ENCODE peak calls at places on chromosomes 7 and 10, in eight cellular contexts. W is HCT116, P is PC-3, K is hepatocyte, H is SK-N-SH, B is neural progenitor cell, I is GM23338, M is MM.1S. N is an unnamed sample.

GRCh38 chr7:3200504-3200903 is 100.5 kb upstream of the SDK1 start:
- DNase-seq in M (no peak), P (peak; percentile 39), K (peak; percentile 35), B (peak; percentile 48), H (peak; percentile 53), W (peak; percentile 12), I (peak; percentile 77), N (peak; percentile 13)

GRCh38 chr10:13712799-13713581 is 126.2 kb downstream of the PRPF18 start:
- DNase-seq in H (no peak), I (no peak), K (peak; percentile 36), W (peak; percentile 44), M (no peak), P (peak; percentile 65), B (no peak), N (peak; percentile 98)

GRCh38 chr7:101564778-101565211 is 64.3 kb downstream of the MYL10 start:
- DNase-seq in W (peak; percentile 95), I (peak; percentile 97), M (no peak), H (peak; percentile 72), P (peak; percentile 71), B (peak; percentile 80), K (peak; percentile 50), N (peak; percentile 31)

GRCh38 chr7:18638594-18639452 is 143.3 kb downstream of the HDAC9 start:
- DNase-seq in H (no peak), I (no peak), P (peak; percentile 10), W (no peak), K (no peak), B (no peak), M (no peak), N (peak; percentile 82)

GRCh38 chr10:1323951-1324350 is 267.8 kb downstream of the WDR37 start:
- DNase-seq in H (no peak), B (no peak), P (no peak), K (no peak), W (no peak), I (no peak), M (no peak), N (no peak)

GRCh38 chr7:107891619-107892366 is 810 bp downstream of the DLD start:
- DNase-seq in B (no peak), M (peak; percentile 68), P (no peak), H (no peak), I (no peak), W (no peak), K (no peak), N (peak; percentile 68)

GRCh38 chr10:43861966-43862751 is 213.5 kb upstream of the ZNF32 start:
- DNase-seq in W (no peak), I (no peak), K (no peak), H (no peak), P (peak; percentile 57), M (no peak), B (no peak), N (peak; percentile 95)

GRCh38 chr7:137395425-137395824 is 51.9 kb upstream of the PTN start:
- DNase-seq in M (no peak), W (no peak), H (no peak), K (peak; percentile 5), B (no peak), I (no peak), P (no peak), N (no peak)

GRCh38 chr7:13988011-13988410 is 1.5 kb downstream of the ETV1 start:
- DNase-seq in K (peak; percentile 16), W (no peak), P (peak; percentile 9), B (peak; percentile 38), H (no peak), I (no peak), M (no peak), N (peak; percentile 9)

GRCh38 chr10:113854757-113855626 is 531 bp downstream of the NHLRC2 start:
- DNase-seq in P (no peak), M (peak; percentile 32), W (peak; percentile 31), B (peak; percentile 84), I (peak; percentile 53), K (peak; percentile 73), H (peak; percentile 83), N (peak; percentile 79)

GRCh38 chr10:56319386-56319785 is 41.7 kb downstream of the ZWINT start:
- DNase-seq in H (no peak), W (no peak), P (peak; percentile 97), B (no peak), M (peak; percentile 31), I (no peak), K (no peak), N (no peak)

GRCh38 chr10:56316603-56317002 is 44.5 kb downstream of the ZWINT start:
- DNase-seq in P (no peak), K (no peak), H (no peak), M (no peak), I (no peak), B (no peak), W (no peak), N (no peak)

GRCh38 chr10:56317603-56318002 is 43.5 kb downstream of the ZWINT start:
- DNase-seq in I (no peak), M (no peak), B (no peak), H (no peak), P (no peak), W (no peak), K (no peak), N (no peak)

GRCh38 chr10:56318816-56319215 is 42.2 kb downstream of the ZWINT start:
- DNase-seq in H (no peak), M (no peak), B (no peak), P (peak; percentile 14), W (no peak), K (no peak), I (no peak), N (no peak)
- H3K27me3 ChIP-seq in H (no peaks in the 10 kb centered on the region), M (no peaks in the 10 kb centered on the region), B (no peaks in the 10 kb centered on the region), P (peaks cover 9% of the 10 kb centered on the region), W (no peaks in the 10 kb centered on the region), K (no peaks in the 10 kb centered on the region), I (no peaks in the 10 kb centered on the region), N (no peaks in the 10 kb centered on the region)

GRCh38 chr7:121485457-121486243 is 89.5 kb upstream of the FAM3C start:
- DNase-seq in K (no peak), B (no peak), W (no peak), H (no peak), I (no peak), P (no peak), M (no peak), N (peak; percentile 32)

GRCh38 chr7:121486590-121486989 is 90.5 kb upstream of the FAM3C start:
- DNase-seq in I (no peak), W (no peak), P (no peak), M (no peak), H (no peak), K (no peak), B (no peak), N (no peak)

GRCh38 chr7:121488251-121488650 is 92.1 kb upstream of the FAM3C start:
- DNase-seq in H (no peak), W (no peak), I (peak; percentile 30), P (peak; percentile 18), M (no peak), B (no peak), K (no peak), N (no peak)

GRCh38 chr7:121490309-121490708 is 94.2 kb upstream of the FAM3C start:
- DNase-seq in M (no peak), K (no peak), H (no peak), P (no peak), I (no peak), W (no peak), B (no peak), N (no peak)

GRCh38 chr7:121489440-121489839 is 93.3 kb upstream of the FAM3C start:
- DNase-seq in H (no peak), M (no peak), I (no peak), W (no peak), P (no peak), B (no peak), K (no peak), N (no peak)
- H3K4me3 ChIP-seq in H (no peak overlapping the region), M (no peak overlapping the region), I (no peak overlapping the region), W (no peak overlapping the region), P (no peak overlapping the region), B (no peak overlapping the region), K (no peak overlapping the region), N (no peak overlapping the region)

GRCh38 chr10:7085913-7086589 is 324.8 kb downstream of the SFMBT2 start:
- DNase-seq in H (no peak), I (peak; percentile 80), B (peak; percentile 51), W (no peak), P (no peak), K (peak; percentile 40), M (no peak), N (peak; percentile 23)

GRCh38 chr10:7084255-7085005 is 326.4 kb downstream of the SFMBT2 start:
- DNase-seq in K (no peak), M (no peak), I (no peak), B (no peak), W (no peak), P (no peak), H (no peak), N (no peak)

GRCh38 chr10:7082967-7083366 is 327.9 kb downstream of the SFMBT2 start:
- DNase-seq in W (no peak), K (no peak), M (no peak), B (peak; percentile 56), I (peak; percentile 78), P (no peak), H (no peak), N (no peak)

GRCh38 chr10:7090529-7090928 is 320.3 kb downstream of the SFMBT2 start:
- DNase-seq in M (no peak), B (no peak), W (no peak), I (no peak), K (no peak), P (no peak), H (no peak), N (no peak)

DNA sequence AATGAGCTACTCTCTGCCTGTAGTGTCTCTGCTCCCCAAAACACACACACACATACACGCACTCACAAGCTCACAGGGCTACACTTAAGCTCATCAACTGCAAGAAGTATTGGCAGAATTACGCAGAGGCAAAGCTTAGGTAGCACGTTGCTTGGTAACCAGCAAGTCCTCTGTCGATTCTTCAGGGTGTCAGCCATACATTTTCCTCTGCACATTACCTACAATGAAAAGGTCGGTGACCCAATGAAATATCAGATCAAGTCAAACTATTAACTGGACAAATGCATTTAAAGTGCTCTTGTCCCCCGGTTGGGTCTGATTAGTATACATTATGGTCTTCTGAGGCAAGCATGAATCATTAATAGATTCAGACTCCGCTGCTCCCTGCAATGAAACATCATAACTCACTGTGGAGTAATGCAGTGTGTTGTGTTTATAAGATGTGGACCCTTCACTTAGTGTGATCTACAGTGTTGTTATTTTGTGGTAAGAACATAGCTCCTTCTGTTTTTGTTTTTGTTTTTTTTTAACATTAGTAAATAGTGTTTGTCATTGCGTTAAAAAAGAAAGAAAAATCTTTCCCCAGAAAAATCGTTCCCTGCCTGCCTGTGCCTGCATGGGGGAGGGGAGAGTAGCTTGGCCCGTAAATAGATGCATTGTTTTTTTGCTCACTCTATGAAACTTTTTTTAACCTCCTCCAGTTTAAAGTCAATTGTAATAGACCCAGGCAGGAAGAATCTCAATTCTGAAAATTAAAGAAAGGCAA is 325.5 kb downstream of the SFMBT2 start:
- DNase-seq in B (no peak), W (no peak), I (no peak), K (no peak), M (no peak), H (no peak), P (no peak), N (peak; percentile 4)
- TF ChIP-seq EZH2phosphoT487 in B (no peak), W (no peak), I (no peak), K (no peak), M (no peak), H (no peak), P (no peak), N (no peak)

DNA sequence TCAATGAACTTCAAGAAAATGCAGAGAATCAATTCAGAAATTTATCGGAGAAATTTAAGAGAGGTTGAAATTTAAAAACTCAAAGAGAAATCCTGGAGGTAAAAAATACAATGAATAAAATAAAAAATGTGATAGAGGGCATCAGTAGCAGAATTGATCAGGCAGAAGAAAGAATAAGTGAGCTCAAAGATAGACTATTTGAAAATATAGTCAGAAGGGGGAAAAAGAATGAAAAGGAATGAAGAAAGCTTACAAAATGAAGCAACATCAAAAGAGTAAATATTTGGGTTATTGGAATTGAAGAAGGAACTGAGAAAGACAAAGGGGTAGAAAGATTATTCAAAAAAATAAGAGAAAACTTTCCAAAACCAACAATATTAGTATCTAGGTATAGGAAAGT is 291.4 kb downstream of the SH2D4B start:
- DNase-seq in I (no peak), B (no peak), H (no peak), M (no peak), W (no peak), K (no peak), P (no peak), N (no peak)
- H3K27me3 ChIP-seq in I (no peaks in the 10 kb centered on the region), B (no peaks in the 10 kb centered on the region), H (no peaks in the 10 kb centered on the region), M (no peaks in the 10 kb centered on the region), W (no peaks in the 10 kb centered on the region), K (no peaks in the 10 kb centered on the region), P (no peaks in the 10 kb centered on the region), N (no peaks in the 10 kb centered on the region)